ENCODE peak calls at places on chromosomes 13 and 19, in ten cellular contexts. G, U, V, X, C, B, F, K, L and W are unnamed samples.
A peak's percentile ranks its signal among the peaks of the same experiment; 100 is the strongest.

GRCh38 chr19:5205937-5206750 is 134.5 kb downstream of the PTPRS start:
- DNase-seq in G (no peak), U (no peak), V (no peak), X (no peak), C (no peak), B (no peak), F (no peak), K (no peak), L (no peak), W (no peak)

GRCh38 chr19:33098023-33098652 is 17.2 kb downstream of the GPATCH1 start:
- DNase-seq in G (no peak), U (no peak), V (no peak), X (no peak), C (no peak), B (no peak), F (no peak), K (no peak), L (no peak), W (no peak)

GRCh38 chr19:40614595-40615411 is 13.6 kb downstream of the LTBP4 start:
- DNase-seq in G (peak; percentile 76), U (peak; percentile 89), V (peak; percentile 85), X (peak; percentile 86), C (peak; percentile 70), B (peak; percentile 74), F (peak; percentile 55), K (peak; percentile 97), L (peak; percentile 96), W (no peak)

GRCh38 chr19:54133312-54133956 is 4.1 kb upstream of the CNOT3 start:
- DNase-seq in G (peak; percentile 70), U (no peak), V (no peak), X (no peak), C (no peak), B (no peak), F (peak; percentile 100), K (no peak), L (peak; percentile 74), W (no peak)

GRCh38 chr13:67736646-67737420 is 506.7 kb upstream of the PCDH9 start:
- DNase-seq in G (no peak), U (peak; percentile 33), V (no peak), X (no peak), C (no peak), B (no peak), F (peak; percentile 56), K (no peak), L (peak; percentile 37), W (peak; percentile 72)

GRCh38 chr13:39025433-39025839 is 12.5 kb downstream of the PROSER1 start:
- DNase-seq in G (no peak), U (no peak), V (no peak), X (no peak), C (no peak), B (no peak), F (no peak), K (no peak), L (no peak), W (no peak)

GRCh38 chr19:43316591-43317319 is 36.7 kb upstream of the CD177 start:
- DNase-seq in G (no peak), U (no peak), V (no peak), X (no peak), C (no peak), B (no peak), F (peak; percentile 88), K (no peak), L (no peak), W (no peak)

GRCh38 chr13:94658926-94659649 is 53.3 kb downstream of the SOX21 start:
- DNase-seq in G (no peak), U (no peak), V (no peak), X (no peak), C (no peak), B (no peak), F (no peak), K (no peak), L (no peak), W (no peak)

GRCh38 chr19:17282488-17283256 is 971 bp downstream of the ANKLE1 start:
- DNase-seq in G (peak; percentile 84), U (no peak), V (peak; percentile 86), X (peak; percentile 89), C (peak; percentile 68), B (peak; percentile 52), F (peak; percentile 85), K (peak; percentile 82), L (no peak), W (no peak)

GRCh38 chr19:409006-409514 is at the start of gene C2CD4C:
- DNase-seq in G (no peak), U (no peak), V (no peak), X (no peak), C (no peak), B (no peak), F (peak; percentile 28), K (no peak), L (no peak), W (no peak)

GRCh38 chr19:439167-439900 is 21.5 kb downstream of the SHC2 start:
- DNase-seq in G (no peak), U (no peak), V (no peak), X (no peak), C (no peak), B (no peak), F (no peak), K (no peak), L (no peak), W (no peak)

GRCh38 chr19:44571830-44572661 is 41.3 kb upstream of the IGSF23 start:
- DNase-seq in G (no peak), U (no peak), V (no peak), X (no peak), C (no peak), B (no peak), F (no peak), K (no peak), L (no peak), W (no peak)

GRCh38 chr13:44305845-44306244 is 67.8 kb upstream of the SERP2 start:
- DNase-seq in G (no peak), U (no peak), V (no peak), X (no peak), C (no peak), B (no peak), F (no peak), K (no peak), L (no peak), W (no peak)

GRCh38 chr13:79398169-79398568 is 7.9 kb downstream of the RBM26 start:
- DNase-seq in G (no peak), U (no peak), V (no peak), X (no peak), C (no peak), B (no peak), F (no peak), K (no peak), L (no peak), W (no peak)

GRCh38 chr19:16516923-16517610 is 20.9 kb downstream of the C19orf44 start:
- DNase-seq in G (no peak), U (no peak), V (no peak), X (no peak), C (no peak), B (no peak), F (no peak), K (no peak), L (no peak), W (no peak)

GRCh38 chr13:101343128-101343787 is 73.0 kb downstream of the NALCN start:
- DNase-seq in G (no peak), U (no peak), V (no peak), X (no peak), C (no peak), B (no peak), F (no peak), K (no peak), L (no peak), W (no peak)

GRCh38 chr19:780935-781334 is 16.3 kb upstream of the PTBP1 start:
- DNase-seq in G (no peak), U (no peak), V (no peak), X (no peak), C (no peak), B (no peak), F (no peak), K (no peak), L (no peak), W (no peak)

GRCh38 chr13:73194310-73194709 is 135.5 kb downstream of the KLF5 start:
- DNase-seq in G (no peak), U (no peak), V (no peak), X (no peak), C (no peak), B (no peak), F (no peak), K (no peak), L (no peak), W (no peak)

GRCh38 chr13:71067164-71067815 is 799.7 kb downstream of the DACH1 start:
- DNase-seq in G (no peak), U (no peak), V (no peak), X (no peak), C (no peak), B (no peak), F (peak; percentile 31), K (no peak), L (no peak), W (no peak)

GRCh38 chr19:52992109-52993004 is 21.4 kb upstream of the ERVV-1 start:
- DNase-seq in G (no peak), U (no peak), V (peak; percentile 52), X (no peak), C (no peak), B (no peak), F (no peak), K (no peak), L (no peak), W (no peak)

GRCh38 chr19:53906211-53907192 is 2.6 kb upstream of the CACNG7 start:
- DNase-seq in G (peak; percentile 51), U (no peak), V (peak; percentile 31), X (peak; percentile 88), C (peak; percentile 48), B (peak; percentile 31), F (no peak), K (peak; percentile 54), L (no peak), W (no peak)

GRCh38 chr13:46149272-46150133 is 32.5 kb downstream of the LCP1 start:
- DNase-seq in G (no peak), U (peak; percentile 95), V (no peak), X (no peak), C (no peak), B (no peak), F (no peak), K (no peak), L (no peak), W (no peak)

GRCh38 chr13:42277618-42278276 is 5.8 kb downstream of the AKAP11 start:
- DNase-seq in G (no peak), U (no peak), V (no peak), X (no peak), C (no peak), B (no peak), F (no peak), K (no peak), L (no peak), W (no peak)

GRCh38 chr13:27919934-27920676 is at the start of gene PDX1:
- DNase-seq in G (peak; percentile 35), U (no peak), V (no peak), X (no peak), C (no peak), B (no peak), F (no peak), K (no peak), L (no peak), W (no peak)

GRCh38 chr13:67230774-67231480 is 791 bp upstream of the PCDH9 start:
- DNase-seq in G (peak; percentile 55), U (peak; percentile 23), V (peak; percentile 62), X (no peak), C (peak; percentile 6), B (no peak), F (no peak), K (no peak), L (peak; percentile 23), W (no peak)

GRCh38 chr19:31285744-31286143 is 63.5 kb downstream of the TSHZ3 start:
- DNase-seq in G (no peak), U (no peak), V (peak; percentile 63), X (no peak), C (no peak), B (no peak), F (no peak), K (no peak), L (peak; percentile 21), W (no peak)

GRCh38 chr19:12666305-12667048 is at the start of the genes MAN2B1 and WDR83:
- DNase-seq in G (peak; percentile 71), U (no peak), V (peak; percentile 81), X (peak; percentile 90), C (peak; percentile 81), B (peak; percentile 71), F (peak; percentile 71), K (peak; percentile 79), L (no peak), W (no peak)

GRCh38 chr13:98802548-98802947 is 50.1 kb upstream of the SLC15A1 start:
- DNase-seq in G (no peak), U (no peak), V (no peak), X (no peak), C (no peak), B (no peak), F (no peak), K (no peak), L (no peak), W (no peak)